ENCODE peak calls at places on chromosomes 13 and 19, in four cellular contexts. B is heart left ventricle, D is adrenal gland, Q is endothelial cell of umbilical vein. X is an unnamed sample.

GRCh38 chr13:44899967-44900366 is 89.3 kb downstream of the NUFIP1 start:
- DNase-seq in D (no peak), Q (no peak), B (no peak), X (no peak)

GRCh38 chr13:44359983-44360375 is 13.6 kb upstream of the SERP2 start:
- DNase-seq in Q (no peak), D (no peak), B (no peak), X (no peak)

GRCh38 chr19:17865364-17866311 is 5.9 kb downstream of the RPL18A start:
- DNase-seq in B (no peak), D (peak; percentile 50), Q (no peak), X (no peak)

GRCh38 chr19:8655340-8655709 is 24.9 kb downstream of the NFILZ start:
- DNase-seq in Q (no peak), D (no peak), B (no peak), X (no peak)

GRCh38 chr13:19267746-19268145 is 86.1 kb upstream of the TUBA3C start:
- DNase-seq in D (no peak), B (no peak), Q (no peak), X (no peak)

GRCh38 chr13:99031725-99032298 is 53.9 kb upstream of the DOCK9 start:
- DNase-seq in Q (no peak), D (no peak), B (no peak), X (no peak)

GRCh38 chr19:51607920-51608562 is 22.2 kb downstream of the SIGLEC5 start:
- DNase-seq in Q (peak; percentile 60), D (peak; percentile 83), B (peak; percentile 72), X (peak; percentile 94)

GRCh38 chr13:112253631-112254030 is 122.5 kb upstream of the SPACA7 start:
- DNase-seq in D (peak; percentile 23), B (no peak), Q (no peak), X (no peak)

GRCh38 chr13:106372199-106373160 is 163.0 kb downstream of the EFNB2 start:
- DNase-seq in B (no peak), Q (peak; percentile 95), D (no peak), X (no peak)

GRCh38 chr19:39202998-39203355 is 1.1 kb downstream of the SYCN start:
- DNase-seq in D (no peak), B (no peak), Q (no peak), X (no peak)

GRCh38 chr19:27794444-27795042 is 1418.4 kb downstream of the UQCRFS1 start:
- DNase-seq in B (peak; percentile 36), Q (no peak), D (no peak), X (peak; percentile 86)

GRCh38 chr19:39158646-39159260 is 33.2 kb downstream of the PAK4 start:
- DNase-seq in Q (no peak), B (no peak), D (no peak), X (no peak)

GRCh38 chr13:97627566-97627965 is 193.6 kb downstream of the RAP2A start:
- DNase-seq in D (peak; percentile 96), B (peak; percentile 38), Q (no peak), X (no peak)

GRCh38 chr19:49553451-49554271 is 25.9 kb downstream of the RCN3 start:
- DNase-seq in B (no peak), D (no peak), Q (peak; percentile 65), X (no peak)

GRCh38 chr19:11261902-11262839 is at the start of gene DOCK6:
- DNase-seq in Q (no peak), B (no peak), D (no peak), X (peak; percentile 80)

GRCh38 chr13:74070065-74070464 is 64.1 kb downstream of the KLF12 start:
- DNase-seq in D (no peak), B (no peak), Q (no peak), X (no peak)

GRCh38 chr13:77868717-77869116 is 49.9 kb downstream of the EDNRB start:
- DNase-seq in D (no peak), B (no peak), Q (peak; percentile 26), X (no peak)

GRCh38 chr13:22121340-22121739 is 450.5 kb downstream of the FGF9 start:
- DNase-seq in D (no peak), Q (no peak), B (no peak), X (no peak)

GRCh38 chr13:89029062-89029461 is 1357.9 kb downstream of the SLITRK5 start:
- DNase-seq in Q (no peak), D (no peak), B (no peak), X (no peak)

GRCh38 chr13:43006893-43007631 is 15.0 kb upstream of the EPSTI1 start:
- DNase-seq in B (no peak), D (no peak), Q (no peak), X (no peak)

GRCh38 chr13:112743451-112744305 is 53.8 kb downstream of the ATP11A start:
- DNase-seq in Q (no peak), B (no peak), D (no peak), X (peak; percentile 30)

GRCh38 chr13:26022538-26023292 is 29.1 kb downstream of the SHISA2 start:
- DNase-seq in B (peak; percentile 82), D (peak; percentile 89), Q (no peak), X (no peak)

GRCh38 chr13:93603043-93603442 is 376.4 kb downstream of the GPC6 start:
- DNase-seq in D (no peak), B (no peak), Q (no peak), X (no peak)

GRCh38 chr13:110403315-110403714 is 96.2 kb downstream of the COL4A2 start:
- DNase-seq in Q (no peak), B (no peak), D (no peak), X (no peak)

GRCh38 chr13:111324736-111325135 is 4.3 kb downstream of the TEX29 start:
- DNase-seq in Q (no peak), D (no peak), B (no peak), X (no peak)

GRCh38 chr13:99758465-99759162 is 213.0 kb downstream of the ZIC5 start:
- DNase-seq in B (no peak), D (no peak), Q (no peak), X (no peak)

GRCh38 chr13:36332986-36333385 is 13.2 kb downstream of the SPART start:
- DNase-seq in Q (peak; percentile 65), D (no peak), B (no peak), X (no peak)

GRCh38 chr13:88958821-88959220 is 1287.7 kb downstream of the SLITRK5 start:
- DNase-seq in D (no peak), B (no peak), Q (no peak), X (no peak)

GRCh38 chr13:99357149-99357596 is 50.0 kb upstream of the GPR183 start:
- DNase-seq in B (no peak), D (peak; percentile 88), Q (peak; percentile 96), X (no peak)

GRCh38 chr19:28864024-28864503 is 348.9 kb downstream of the UQCRFS1 start:
- DNase-seq in B (peak; percentile 68), Q (no peak), D (peak; percentile 53), X (no peak)

GRCh38 chr19:2327773-2328400 is 499 bp downstream of the LSM7 start:
- DNase-seq in Q (peak; percentile 90), B (no peak), D (peak; percentile 69), X (peak; percentile 72)

GRCh38 chr19:2329162-2329505 is 650 bp downstream of the SPPL2B start:
- DNase-seq in Q (no peak), D (no peak), B (no peak), X (no peak)

GRCh38 chr19:2329528-2329927 is 1.0 kb downstream of the SPPL2B start:
- DNase-seq in D (no peak), B (no peak), Q (no peak), X (no peak)

GRCh38 chr19:2330255-2330631 is 1.8 kb downstream of the SPPL2B start:
- DNase-seq in D (no peak), B (no peak), Q (no peak), X (no peak)

GRCh38 chr19:2328401-2329161 is at the start of the genes LSM7 and SPPL2B:
- DNase-seq in Q (peak; percentile 90), D (peak; percentile 94), B (peak; percentile 91), X (peak; percentile 97)
- TF ChIP-seq POLR2A in Q (peak; percentile 95), D (peak; percentile 30), B (no peak), X (peak; percentile 88)

GRCh38 chr13:51151463-51151862 is 40.4 kb upstream of the C13orf42 start:
- DNase-seq in B (no peak), D (no peak), Q (no peak), X (no peak)
- H3K4me1 ChIP-seq in B (peaks cover 4% of the 10 kb centered on the region), D (no peaks in the 10 kb centered on the region), Q (peaks cover 19% of the 10 kb centered on the region), X (peaks cover 32% of the 10 kb centered on the region)

DNA sequence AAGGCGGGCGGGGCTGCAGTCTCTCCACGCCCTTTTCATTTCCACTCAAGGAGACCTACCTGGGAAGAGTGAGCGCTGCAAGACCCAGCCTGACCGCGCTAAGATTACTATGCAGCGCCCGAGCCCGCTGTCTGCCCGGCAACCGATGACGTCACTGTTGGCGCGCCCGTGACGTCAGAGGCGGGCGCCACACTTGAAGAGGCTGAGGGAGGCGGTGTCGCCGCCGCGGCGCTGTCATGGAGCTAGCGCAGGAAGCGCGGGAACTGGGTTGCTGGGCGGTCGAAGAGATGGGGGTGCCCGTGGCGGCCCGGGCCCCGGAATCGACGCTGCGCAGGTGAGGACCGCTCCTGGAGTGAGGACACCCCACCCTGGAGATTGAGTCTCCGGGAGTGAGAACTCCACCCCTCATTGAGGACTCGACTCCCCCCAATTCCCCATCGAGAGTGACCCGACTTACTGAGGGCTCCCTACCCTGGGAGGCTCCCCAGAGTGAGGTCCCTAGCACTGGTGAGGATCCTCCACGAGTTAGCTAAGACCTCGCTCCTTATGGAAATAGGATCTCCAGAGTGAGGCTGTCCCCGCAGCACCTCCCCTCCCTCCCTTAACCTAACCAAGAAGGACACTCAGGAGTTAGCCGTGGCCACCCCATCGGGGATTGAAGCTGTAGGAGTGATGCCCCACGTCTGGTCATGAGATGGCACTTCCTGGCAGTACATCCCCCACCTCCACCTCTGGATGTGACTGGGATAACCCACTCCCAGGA is at the start of gene HAUS5:
- DNase-seq in B (peak; percentile 92), Q (peak; percentile 94), D (peak; percentile 98), X (peak; percentile 97)
- TF ChIP-seq POLR2A in B (no peak), Q (peak; percentile 65), D (peak; percentile 40), X (peak; percentile 86)

GRCh38 chr13:29802621-29803020 is 47.8 kb downstream of the UBL3 start:
- DNase-seq in B (no peak), D (no peak), Q (no peak), X (no peak)

GRCh38 chr13:29810145-29810742 is 40.2 kb downstream of the UBL3 start:
- DNase-seq in B (no peak), D (no peak), Q (no peak), X (no peak)

GRCh38 chr13:29808264-29808663 is 42.2 kb downstream of the UBL3 start:
- DNase-seq in B (no peak), Q (no peak), D (no peak), X (no peak)

GRCh38 chr13:29803221-29803620 is 47.2 kb downstream of the UBL3 start:
- DNase-seq in Q (no peak), B (no peak), D (no peak), X (no peak)

DNA sequence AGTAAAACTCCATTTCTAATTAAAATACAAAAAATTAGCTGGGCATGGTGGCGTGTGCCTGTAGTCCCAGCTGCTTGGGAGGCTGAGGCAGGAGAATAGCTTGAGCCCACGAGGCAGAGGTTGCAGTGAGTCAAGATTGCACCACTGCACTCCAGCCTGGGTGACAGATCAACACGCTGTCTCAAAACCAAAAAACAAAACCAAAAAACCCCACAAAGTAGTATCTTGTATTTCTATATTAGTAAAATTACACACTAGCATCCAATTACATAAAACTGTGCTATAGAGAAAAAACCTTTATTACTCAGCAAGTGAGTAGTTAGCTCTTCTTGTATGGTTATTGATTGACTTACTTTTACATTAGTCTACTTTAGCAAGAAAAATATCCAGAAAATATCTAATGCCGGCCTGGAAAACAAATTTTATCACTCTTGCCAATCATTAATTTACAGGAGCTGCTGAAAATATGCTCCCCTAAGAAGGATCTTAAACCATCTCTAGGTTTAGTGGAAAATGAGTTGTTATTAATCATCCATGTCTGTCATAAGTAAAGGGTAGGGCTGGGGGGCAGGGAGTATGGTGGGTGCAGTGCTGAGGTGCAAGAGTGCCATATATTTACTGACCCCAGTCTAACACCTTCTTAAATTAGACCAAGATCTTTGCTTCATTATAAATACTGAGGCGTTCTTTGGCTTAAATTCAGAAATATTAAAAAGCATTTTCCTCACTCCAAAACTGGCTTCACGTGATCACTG is 44.2 kb downstream of the UBL3 start:
- DNase-seq in D (no peak), B (no peak), Q (no peak), X (no peak)
- H3K4me1 ChIP-seq in D (peaks cover 10% of the 10 kb centered on the region), B (peaks cover 43% of the 10 kb centered on the region), Q (no peaks in the 10 kb centered on the region), X (peaks cover 18% of the 10 kb centered on the region)

GRCh38 chr19:44002566-44003460 is at the start of gene ZNF230:
- DNase-seq in Q (peak; percentile 96), D (peak; percentile 98), B (peak; percentile 94), X (peak; percentile 95)
- TF ChIP-seq POLR2A in Q (peak; percentile 69), D (no peak), B (no peak), X (no peak)